ENCODE peak calls at places on chromosome 12, in six cellular contexts. C, R, V, A, W and T are unnamed samples.

GRCh38 chr12:72618764-72619163 is 346.6 kb downstream of the TRHDE start:
- DNase-seq in R (no peak), V (no peak), A (no peak), C (no peak), W (no peak), T (no peak)

GRCh38 chr12:130485291-130486145 is 147.8 kb downstream of the PIWIL1 start:
- DNase-seq in V (no peak), R (no peak), C (no peak), A (no peak), W (no peak), T (no peak)

GRCh38 chr12:5295966-5296365 is 135.9 kb upstream of the NTF3 start:
- DNase-seq in W (no peak), V (no peak), R (no peak), C (no peak), A (no peak), T (no peak)

GRCh38 chr12:123126294-123127144 is 24.4 kb downstream of the PITPNM2 start:
- DNase-seq in R (no peak), W (peak), A (peak), C (no peak), V (peak), T (no peak)

GRCh38 chr12:15580431-15580830 is 208.8 kb downstream of the EPS8 start:
- DNase-seq in A (no peak), R (no peak), C (no peak), V (no peak), W (no peak), T (no peak)

GRCh38 chr12:109640961-109641360 is 67.4 kb downstream of the MVK start:
- DNase-seq in W (no peak), R (no peak), V (no peak), A (no peak), C (no peak), T (no peak)

GRCh38 chr12:95248095-95248494 is 30.5 kb downstream of the VEZT start:
- DNase-seq in R (no peak), W (no peak), V (no peak), A (no peak), C (no peak), T (no peak)

GRCh38 chr12:28652239-28652638 is 462.0 kb downstream of the CCDC91 start:
- DNase-seq in W (no peak), C (no peak), V (no peak), R (no peak), A (peak), T (no peak)

GRCh38 chr12:68559246-68559645 is 51.5 kb upstream of the RAP1B start:
- DNase-seq in A (no peak), W (peak), C (no peak), R (no peak), V (peak), T (no peak)

GRCh38 chr12:73902270-73902669 is 635.4 kb upstream of the ATXN7L3B start:
- DNase-seq in C (no peak), A (no peak), V (no peak), W (peak), R (no peak), T (no peak)

GRCh38 chr12:112839386-112839972 is 47.9 kb downstream of the RPH3A start:
- DNase-seq in C (no peak), W (peak), A (peak), R (no peak), V (peak), T (peak)

GRCh38 chr12:76679778-76680177 is 84.1 kb upstream of the ZDHHC17 start:
- DNase-seq in V (peak), A (no peak), R (no peak), W (no peak), C (no peak), T (no peak)

GRCh38 chr12:30461011-30461670 is 234.5 kb downstream of the IPO8 start:
- DNase-seq in W (no peak), R (no peak), V (peak), A (no peak), C (no peak), T (no peak)

GRCh38 chr12:62800707-62801400 is 134.1 kb downstream of the PPM1H start:
- DNase-seq in W (no peak), V (no peak), R (no peak), C (no peak), A (no peak), T (no peak)

GRCh38 chr12:6285063-6285477 is 25.4 kb upstream of the PLEKHG6 start:
- DNase-seq in V (no peak), A (peak), C (peak), R (peak), W (peak), T (no peak)

GRCh38 chr12:128077917-128078298 is 189.1 kb upstream of the TMEM132C start:
- DNase-seq in C (no peak), W (no peak), R (no peak), V (no peak), A (no peak), T (peak)

GRCh38 chr12:103093499-103094106 is 136.1 kb downstream of the ASCL1 start:
- DNase-seq in R (no peak), C (no peak), V (no peak), A (no peak), W (no peak), T (no peak)

GRCh38 chr12:124340080-124340900 is 45.4 kb downstream of the RFLNA start:
- DNase-seq in R (no peak), C (no peak), A (no peak), W (no peak), V (no peak), T (no peak)

DNA sequence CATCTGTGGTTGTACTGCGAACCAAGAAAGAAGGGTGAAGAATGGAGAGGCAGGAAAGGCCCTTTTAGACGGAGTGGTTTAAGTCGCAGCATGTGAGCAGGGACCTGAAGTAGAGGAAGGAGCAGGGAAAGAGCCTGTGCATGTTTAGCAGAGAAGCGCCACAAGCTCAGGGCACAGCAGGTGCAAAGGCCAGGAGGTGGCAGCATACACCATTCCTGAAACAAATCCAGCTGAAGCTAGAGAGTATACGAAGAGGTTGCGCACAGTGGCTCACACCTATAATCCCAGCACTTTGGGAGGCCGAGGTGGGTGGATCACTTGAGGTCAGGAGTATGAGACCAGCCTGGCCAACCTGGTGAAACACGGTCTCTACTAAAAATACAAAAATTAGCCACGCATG is 49.9 kb downstream of the HELB start:
- DNase-seq in C (peak), V (no peak), W (no peak), A (peak), R (no peak), T (no peak)
- TF ChIP-seq CTCF in C (no peak), V (no peak), W (peak), A (peak), R (peak), T (no peak)

GRCh38 chr12:120252071-120252906 is 13.2 kb downstream of the PXN start:
- DNase-seq in A (no peak), W (no peak), C (no peak), V (no peak), R (no peak), T (no peak)
- TF ChIP-seq CTCF in A (no peak), W (no peak), C (no peak), V (no peak), R (no peak), T (no peak)

DNA sequence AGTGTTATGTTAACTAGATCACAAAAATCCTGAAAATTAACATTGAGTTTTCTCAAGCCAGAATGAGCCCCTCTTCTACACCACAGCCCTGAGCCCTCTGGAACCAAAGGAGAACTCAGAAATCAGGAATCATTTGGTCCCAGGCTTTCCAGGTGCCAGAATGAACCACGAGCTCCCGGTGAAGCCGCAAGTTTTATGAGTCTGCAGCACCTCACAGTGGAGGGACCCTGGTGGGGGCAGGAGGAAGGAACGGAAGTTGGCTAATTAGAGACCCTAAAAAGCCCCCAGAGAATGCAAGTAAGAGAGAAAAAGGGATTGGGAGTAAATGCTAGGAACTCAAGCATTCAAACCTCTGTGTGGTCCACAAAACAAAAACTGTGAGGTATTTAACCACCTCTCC is 52.9 kb upstream of the BCL2L14 start:
- DNase-seq in A (peak), V (no peak), C (peak), R (no peak), W (no peak), T (no peak)
- TF ChIP-seq CTCF in A (peak), V (peak), C (no peak), R (peak), W (no peak), T (no peak)

GRCh38 chr12:1632702-1633101 is 3.7 kb downstream of the WNT5B start:
- DNase-seq in W (no peak), V (no peak), C (no peak), A (no peak), R (no peak), T (no peak)

GRCh38 chr12:1628671-1629337 is at the start of gene WNT5B:
- DNase-seq in W (no peak), V (no peak), C (no peak), R (no peak), A (no peak), T (no peak)

GRCh38 chr12:1630081-1630826 is 1.2 kb downstream of the WNT5B start:
- DNase-seq in C (peak), W (no peak), R (peak), A (peak), V (no peak), T (peak)

GRCh38 chr12:1630827-1631591 is 2.0 kb downstream of the WNT5B start:
- DNase-seq in A (peak), R (no peak), W (no peak), C (peak), V (peak), T (no peak)

DNA sequence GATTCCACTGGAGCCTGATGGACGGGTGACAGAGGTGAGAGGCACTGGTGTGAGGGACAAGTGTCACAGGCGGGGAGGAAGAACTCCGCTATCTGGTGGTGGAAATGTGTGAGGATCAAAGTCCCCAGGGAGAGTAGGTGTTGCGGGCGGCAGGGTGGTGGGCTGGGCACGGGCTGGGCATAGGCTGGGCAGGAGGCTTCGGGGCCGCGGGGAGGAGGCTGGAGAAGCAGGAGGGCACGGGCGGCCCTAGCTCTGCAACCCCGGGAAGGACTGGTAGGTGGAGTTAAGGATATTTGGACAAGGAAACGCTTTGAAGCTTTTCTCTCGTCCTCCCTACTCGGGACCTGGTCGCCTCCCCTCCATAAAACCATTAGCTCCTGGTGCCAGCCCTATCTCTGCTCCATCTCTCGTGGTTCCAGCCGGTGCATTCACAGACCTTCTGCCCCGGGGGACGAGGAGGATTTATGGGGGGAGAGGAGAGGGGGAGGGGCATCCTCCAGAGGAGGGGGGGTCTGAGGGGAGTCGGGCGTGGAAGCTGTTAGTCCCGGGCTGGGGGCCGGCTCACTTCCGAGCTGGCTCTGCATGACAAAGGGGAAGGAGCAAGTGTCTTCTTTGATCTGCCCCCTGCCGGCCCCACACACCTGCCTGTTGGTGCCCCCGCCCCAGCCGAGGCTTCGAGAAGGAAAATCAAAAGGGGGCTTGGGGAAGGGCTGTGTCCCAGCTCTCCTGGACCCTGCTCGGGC is 478 bp downstream of the WNT5B start:
- DNase-seq in W (no peak), C (peak), R (peak), A (no peak), V (no peak), T (no peak)
- TF ChIP-seq CTCF in W (no peak), C (no peak), R (peak), A (no peak), V (no peak), T (no peak)

DNA sequence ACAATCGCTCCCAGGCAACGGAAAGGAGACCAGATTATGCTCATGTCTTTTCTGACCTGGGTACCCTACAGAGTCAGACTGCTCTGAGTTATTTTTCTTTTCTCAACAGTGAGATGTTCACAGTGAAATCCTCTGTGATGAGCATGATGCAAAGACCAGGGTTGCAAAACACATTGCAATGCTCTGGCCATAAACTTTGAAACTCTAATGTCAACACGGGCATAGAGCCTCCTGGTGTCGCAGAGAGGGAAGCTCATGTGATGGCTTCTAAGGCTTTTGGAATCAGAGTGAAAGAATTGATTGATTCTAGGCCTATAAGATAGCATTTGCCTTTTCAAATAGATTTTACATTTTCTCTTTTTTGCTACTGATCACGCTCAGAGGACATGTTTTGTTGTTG is 193.4 kb downstream of the RASSF9 start:
- DNase-seq in A (peak), W (no peak), R (no peak), C (no peak), V (no peak), T (no peak)
- TF ChIP-seq CTCF in A (peak), W (no peak), R (no peak), C (no peak), V (no peak), T (no peak)

GRCh38 chr12:58745348-58746125 is 174.8 kb downstream of the LRIG3 start:
- DNase-seq in C (no peak), R (no peak), V (no peak), A (no peak), W (no peak), T (no peak)

GRCh38 chr12:58741226-58741625 is 179.1 kb downstream of the LRIG3 start:
- DNase-seq in W (no peak), A (no peak), V (no peak), C (no peak), R (no peak), T (no peak)
- TF ChIP-seq CTCF in W (no peak), A (no peak), V (no peak), C (no peak), R (no peak), T (no peak)

GRCh38 chr12:92928431-92928961 is 599 bp downstream of the EEA1 start:
- DNase-seq in R (no peak), V (no peak), W (no peak), C (no peak), A (peak), T (peak)
- TF ChIP-seq CTCF in R (no peak), V (no peak), W (no peak), C (no peak), A (no peak), T (no peak)

GRCh38 chr12:79512068-79512467 is 178.7 kb downstream of the PAWR start:
- DNase-seq in C (peak), V (no peak), W (no peak), A (no peak), R (no peak), T (no peak)
- TF ChIP-seq CTCF in C (no peak), V (peak), W (no peak), A (no peak), R (peak), T (no peak)

DNA sequence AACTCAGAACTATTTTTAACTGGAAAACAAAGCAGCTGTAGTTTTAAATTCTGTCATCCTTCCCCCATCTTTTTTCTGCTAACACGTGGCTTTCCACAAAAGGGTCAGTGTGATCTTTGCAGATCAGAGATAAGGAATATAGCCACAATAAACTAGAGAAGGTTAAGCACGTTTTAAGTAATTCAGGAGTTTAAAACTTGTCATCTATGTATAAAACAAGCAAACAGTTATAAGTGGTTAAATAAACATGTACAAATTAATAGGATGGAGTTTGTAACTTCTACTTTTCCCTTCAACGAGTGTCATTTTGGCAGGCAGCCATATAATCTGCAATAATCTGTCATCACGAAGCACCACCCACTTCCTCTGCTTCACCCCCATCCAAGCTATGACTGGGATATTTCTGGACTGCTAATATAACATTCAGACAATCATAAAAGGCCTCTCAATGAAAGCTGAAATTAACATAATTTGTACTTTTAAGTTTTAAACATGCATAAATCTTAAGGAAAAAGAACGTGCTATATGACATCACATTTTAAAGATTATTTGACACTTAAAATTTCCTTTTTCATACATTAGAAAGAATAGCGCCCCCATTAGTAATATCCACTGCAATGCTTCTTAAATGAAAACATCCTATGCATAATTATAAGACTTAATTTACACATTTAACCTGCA is 15.2 kb downstream of the TAOK3 start:
- DNase-seq in C (no peak), W (no peak), V (no peak), A (peak), R (peak), T (peak)
- TF ChIP-seq CTCF in C (peak), W (no peak), V (no peak), A (no peak), R (peak), T (no peak)

DNA sequence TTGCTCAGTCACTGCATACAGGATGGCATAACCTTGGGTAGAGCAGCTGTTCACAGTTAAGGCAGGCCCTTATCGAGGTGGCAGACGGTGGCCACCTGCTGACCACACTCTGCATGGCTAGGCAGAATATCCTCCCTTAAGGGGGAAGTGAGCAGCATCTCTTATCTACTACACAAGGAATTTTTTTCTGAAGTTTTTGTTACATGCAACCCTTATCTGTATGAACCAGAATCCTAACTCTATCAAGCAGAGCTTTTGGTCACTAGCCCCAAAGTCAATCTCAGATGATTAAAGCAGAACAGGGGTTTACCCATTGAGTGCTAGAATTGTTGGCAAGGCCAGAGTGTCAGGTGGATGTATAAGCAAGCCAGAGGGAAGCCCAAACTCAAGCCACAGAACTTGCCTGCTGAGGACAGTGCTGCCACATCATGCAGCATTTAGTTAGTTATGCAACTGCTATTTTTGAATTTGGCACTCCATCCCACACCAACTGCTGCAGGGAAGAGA is 192.8 kb downstream of the TBX5 start:
- DNase-seq in V (no peak), W (no peak), C (no peak), A (no peak), R (no peak), T (no peak)
- TF ChIP-seq CTCF in V (no peak), W (no peak), C (no peak), A (no peak), R (no peak), T (no peak)